ENCODE peak calls at places on chromosomes 2 and 18, in nine cellular contexts. One of them, this sample, is unnamed. For H3K4me1, the result is how much of the 10 kb centered on the place peaks cover.

GRCh38 chr2:181658444-181658843 is 1.5 kb upstream of the CERKL start:
- DNase-seq in adrenal gland: no peak
- DNase-seq in heart left ventricle: no peak
- DNase-seq in breast epithelium: no peak
- DNase-seq in ovary: no peak
- DNase-seq in sigmoid colon: no peak
- DNase-seq in uterus: no peak
- DNase-seq in stomach: no peak
- DNase-seq in Peyer's patch: no peak
- DNase-seq in this sample: no peak

GRCh38 chr2:196592912-196593881 is 46.3 kb upstream of the CCDC150 start:
- DNase-seq in adrenal gland: peak
- DNase-seq in heart left ventricle: peak
- DNase-seq in breast epithelium: no peak
- DNase-seq in ovary: no peak
- DNase-seq in sigmoid colon: no peak
- DNase-seq in uterus: no peak
- DNase-seq in stomach: no peak
- DNase-seq in Peyer's patch: peak
- DNase-seq in this sample: peak

GRCh38 chr2:8679567-8679826 is 2.4 kb upstream of the ID2 start:
- DNase-seq in adrenal gland: no peak
- DNase-seq in heart left ventricle: no peak
- DNase-seq in breast epithelium: no peak
- DNase-seq in ovary: no peak
- DNase-seq in sigmoid colon: no peak
- DNase-seq in uterus: no peak
- DNase-seq in stomach: no peak
- DNase-seq in Peyer's patch: no peak
- DNase-seq in this sample: no peak

GRCh38 chr2:175154670-175155082 is 13.3 kb downstream of the ATF2 start:
- DNase-seq in adrenal gland: no peak
- DNase-seq in heart left ventricle: no peak
- DNase-seq in breast epithelium: no peak
- DNase-seq in ovary: no peak
- DNase-seq in sigmoid colon: no peak
- DNase-seq in uterus: no peak
- DNase-seq in stomach: no peak
- DNase-seq in Peyer's patch: no peak
- DNase-seq in this sample: no peak

GRCh38 chr2:177633910-177634294 is 241.3 kb downstream of the AGPS start:
- DNase-seq in adrenal gland: no peak
- DNase-seq in heart left ventricle: no peak
- DNase-seq in breast epithelium: no peak
- DNase-seq in ovary: no peak
- DNase-seq in sigmoid colon: no peak
- DNase-seq in uterus: no peak
- DNase-seq in stomach: no peak
- DNase-seq in Peyer's patch: no peak
- DNase-seq in this sample: no peak

GRCh38 chr18:45962461-45962860 is 4.7 kb downstream of the EPG5 start:
- DNase-seq in adrenal gland: no peak
- DNase-seq in heart left ventricle: no peak
- DNase-seq in breast epithelium: no peak
- DNase-seq in ovary: no peak
- DNase-seq in sigmoid colon: no peak
- DNase-seq in uterus: no peak
- DNase-seq in stomach: no peak
- DNase-seq in Peyer's patch: no peak
- DNase-seq in this sample: no peak

GRCh38 chr18:28175047-28175929 is 1.6 kb downstream of the CDH2 start:
- DNase-seq in adrenal gland: peak
- DNase-seq in heart left ventricle: peak
- DNase-seq in breast epithelium: no peak
- DNase-seq in ovary: no peak
- DNase-seq in sigmoid colon: peak
- DNase-seq in uterus: peak
- DNase-seq in stomach: peak
- DNase-seq in Peyer's patch: no peak
- DNase-seq in this sample: peak

GRCh38 chr18:58241877-58242276 is 197.9 kb downstream of the NEDD4L start:
- DNase-seq in adrenal gland: no peak
- DNase-seq in heart left ventricle: no peak
- DNase-seq in breast epithelium: no peak
- DNase-seq in ovary: no peak
- DNase-seq in sigmoid colon: no peak
- DNase-seq in uterus: no peak
- DNase-seq in stomach: no peak
- DNase-seq in Peyer's patch: no peak
- DNase-seq in this sample: no peak

GRCh38 chr2:72236445-72237067 is 88.9 kb upstream of the CYP26B1 start:
- DNase-seq in adrenal gland: no peak
- DNase-seq in heart left ventricle: no peak
- DNase-seq in breast epithelium: no peak
- DNase-seq in ovary: no peak
- DNase-seq in sigmoid colon: no peak
- DNase-seq in uterus: no peak
- DNase-seq in stomach: no peak
- DNase-seq in Peyer's patch: no peak
- DNase-seq in this sample: no peak

GRCh38 chr2:101972621-101973434 is 18.9 kb upstream of the IL1R2 start:
- DNase-seq in adrenal gland: no peak
- DNase-seq in heart left ventricle: no peak
- DNase-seq in breast epithelium: no peak
- DNase-seq in ovary: no peak
- DNase-seq in sigmoid colon: no peak
- DNase-seq in uterus: no peak
- DNase-seq in stomach: no peak
- DNase-seq in Peyer's patch: no peak
- DNase-seq in this sample: no peak

GRCh38 chr18:70636991-70637390 is 348.1 kb downstream of the SOCS6 start:
- DNase-seq in adrenal gland: no peak
- DNase-seq in heart left ventricle: no peak
- DNase-seq in breast epithelium: no peak
- DNase-seq in ovary: no peak
- DNase-seq in sigmoid colon: no peak
- DNase-seq in uterus: no peak
- DNase-seq in stomach: no peak
- DNase-seq in Peyer's patch: no peak
- DNase-seq in this sample: no peak

GRCh38 chr2:180742809-180743208 is 237.6 kb upstream of the UBE2E3 start:
- DNase-seq in adrenal gland: no peak
- DNase-seq in heart left ventricle: no peak
- DNase-seq in breast epithelium: no peak
- DNase-seq in ovary: no peak
- DNase-seq in sigmoid colon: no peak
- DNase-seq in uterus: no peak
- DNase-seq in stomach: no peak
- DNase-seq in Peyer's patch: no peak
- DNase-seq in this sample: no peak

GRCh38 chr18:59448546-59448945 is 89.5 kb upstream of the LMAN1 start:
- DNase-seq in adrenal gland: no peak
- DNase-seq in heart left ventricle: no peak
- DNase-seq in breast epithelium: no peak
- DNase-seq in ovary: no peak
- DNase-seq in sigmoid colon: no peak
- DNase-seq in uterus: no peak
- DNase-seq in stomach: no peak
- DNase-seq in Peyer's patch: no peak
- DNase-seq in this sample: no peak

GRCh38 chr18:49342690-49343089 is 117.8 kb downstream of the DYM start:
- DNase-seq in adrenal gland: no peak
- DNase-seq in heart left ventricle: no peak
- DNase-seq in breast epithelium: no peak
- DNase-seq in ovary: no peak
- DNase-seq in sigmoid colon: no peak
- DNase-seq in uterus: no peak
- DNase-seq in stomach: no peak
- DNase-seq in Peyer's patch: no peak
- DNase-seq in this sample: no peak

GRCh38 chr18:49340446-49340845 is 120.0 kb downstream of the DYM start:
- DNase-seq in adrenal gland: no peak
- DNase-seq in heart left ventricle: no peak
- DNase-seq in breast epithelium: no peak
- DNase-seq in ovary: no peak
- DNase-seq in sigmoid colon: no peak
- DNase-seq in uterus: no peak
- DNase-seq in stomach: no peak
- DNase-seq in Peyer's patch: no peak
- DNase-seq in this sample: no peak

GRCh38 chr18:49343179-49343578 is 117.3 kb downstream of the DYM start:
- DNase-seq in adrenal gland: no peak
- DNase-seq in heart left ventricle: no peak
- DNase-seq in breast epithelium: no peak
- DNase-seq in ovary: no peak
- DNase-seq in sigmoid colon: no peak
- DNase-seq in uterus: no peak
- DNase-seq in stomach: no peak
- DNase-seq in Peyer's patch: no peak
- DNase-seq in this sample: no peak

GRCh38 chr18:49345931-49346696 is 114.3 kb downstream of the DYM start:
- DNase-seq in adrenal gland: no peak
- DNase-seq in heart left ventricle: no peak
- DNase-seq in breast epithelium: no peak
- DNase-seq in ovary: no peak
- DNase-seq in sigmoid colon: no peak
- DNase-seq in uterus: no peak
- DNase-seq in stomach: no peak
- DNase-seq in Peyer's patch: no peak
- DNase-seq in this sample: no peak

GRCh38 chr18:49344825-49345224 is 115.6 kb downstream of the DYM start:
- DNase-seq in adrenal gland: no peak
- DNase-seq in heart left ventricle: no peak
- DNase-seq in breast epithelium: no peak
- DNase-seq in ovary: no peak
- DNase-seq in sigmoid colon: no peak
- DNase-seq in uterus: no peak
- DNase-seq in stomach: no peak
- DNase-seq in Peyer's patch: no peak
- DNase-seq in this sample: no peak
- TF ChIP-seq POLR2A in adrenal gland: no peak
- TF ChIP-seq POLR2A in heart left ventricle: no peak
- TF ChIP-seq POLR2A in breast epithelium: no peak
- TF ChIP-seq POLR2A in ovary: no peak
- TF ChIP-seq POLR2A in sigmoid colon: no peak
- TF ChIP-seq POLR2A in uterus: no peak
- TF ChIP-seq POLR2A in stomach: no peak
- TF ChIP-seq POLR2A in Peyer's patch: no peak
- TF ChIP-seq POLR2A in this sample: no peak

GRCh38 chr2:3108710-3109702 is 268.6 kb downstream of the EIPR1 start:
- DNase-seq in adrenal gland: no peak
- DNase-seq in heart left ventricle: no peak
- DNase-seq in breast epithelium: no peak
- DNase-seq in ovary: no peak
- DNase-seq in sigmoid colon: peak
- DNase-seq in uterus: no peak
- DNase-seq in stomach: no peak
- DNase-seq in Peyer's patch: peak
- DNase-seq in this sample: no peak
- H3K4me1 ChIP-seq in adrenal gland: under half
- H3K4me1 ChIP-seq in heart left ventricle: under half
- H3K4me1 ChIP-seq in breast epithelium: under half
- H3K4me1 ChIP-seq in ovary: under half
- H3K4me1 ChIP-seq in sigmoid colon: under half
- H3K4me1 ChIP-seq in uterus: under half
- H3K4me1 ChIP-seq in stomach: under half
- H3K4me1 ChIP-seq in Peyer's patch: under half
- H3K4me1 ChIP-seq in this sample: under half

DNA sequence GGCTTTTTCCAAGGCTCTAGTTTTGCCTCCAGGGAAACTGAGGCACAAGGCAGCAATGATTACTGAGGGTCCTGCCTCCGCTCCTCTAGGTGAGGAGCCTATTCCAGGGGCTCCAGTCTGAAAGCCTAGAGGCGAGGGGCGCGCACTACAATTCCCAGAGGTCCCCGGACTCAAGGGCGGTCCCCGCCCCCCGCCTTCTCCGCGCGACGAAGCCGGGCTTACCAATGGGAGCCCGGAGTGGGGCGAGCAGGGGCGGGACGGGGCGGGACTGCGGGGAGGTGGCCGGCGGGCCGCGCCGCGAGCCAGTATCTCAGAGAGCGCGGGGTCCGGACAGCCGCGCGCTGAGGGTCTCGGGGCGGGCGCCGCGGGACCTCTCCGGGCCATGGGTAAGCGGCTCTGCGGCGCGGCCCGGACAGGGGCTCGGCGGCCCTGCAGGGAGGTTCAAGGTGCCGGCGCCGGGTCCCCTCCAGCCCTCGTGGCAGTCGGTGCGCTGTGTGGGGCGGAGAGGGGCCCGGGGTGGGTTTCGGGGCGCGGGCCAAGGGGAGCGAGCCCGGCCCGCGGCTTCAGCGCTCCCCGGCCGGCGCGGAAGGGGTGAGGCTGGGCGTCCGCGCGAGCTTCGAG is at the start of gene ARID5A:
- DNase-seq in adrenal gland: peak
- DNase-seq in heart left ventricle: peak
- DNase-seq in breast epithelium: peak
- DNase-seq in ovary: peak
- DNase-seq in sigmoid colon: peak
- DNase-seq in uterus: peak
- DNase-seq in stomach: peak
- DNase-seq in Peyer's patch: peak
- DNase-seq in this sample: peak
- TF ChIP-seq POLR2A in adrenal gland: peak
- TF ChIP-seq POLR2A in heart left ventricle: peak
- TF ChIP-seq POLR2A in breast epithelium: peak
- TF ChIP-seq POLR2A in ovary: peak
- TF ChIP-seq POLR2A in sigmoid colon: peak
- TF ChIP-seq POLR2A in uterus: peak
- TF ChIP-seq POLR2A in stomach: no peak
- TF ChIP-seq POLR2A in Peyer's patch: peak
- TF ChIP-seq POLR2A in this sample: peak

GRCh38 chr18:31579375-31579774 is 12.3 kb upstream of the TTR start:
- DNase-seq in adrenal gland: no peak
- DNase-seq in heart left ventricle: no peak
- DNase-seq in breast epithelium: no peak
- DNase-seq in ovary: no peak
- DNase-seq in sigmoid colon: no peak
- DNase-seq in uterus: no peak
- DNase-seq in stomach: no peak
- DNase-seq in Peyer's patch: no peak
- DNase-seq in this sample: no peak

GRCh38 chr18:31577195-31577594 is 14.5 kb upstream of the TTR start:
- DNase-seq in adrenal gland: no peak
- DNase-seq in heart left ventricle: no peak
- DNase-seq in breast epithelium: no peak
- DNase-seq in ovary: no peak
- DNase-seq in sigmoid colon: no peak
- DNase-seq in uterus: no peak
- DNase-seq in stomach: no peak
- DNase-seq in Peyer's patch: no peak
- DNase-seq in this sample: no peak

GRCh38 chr18:31575515-31576246 is 16.0 kb upstream of the TTR start:
- DNase-seq in adrenal gland: no peak
- DNase-seq in heart left ventricle: no peak
- DNase-seq in breast epithelium: no peak
- DNase-seq in ovary: no peak
- DNase-seq in sigmoid colon: no peak
- DNase-seq in uterus: no peak
- DNase-seq in stomach: no peak
- DNase-seq in Peyer's patch: no peak
- DNase-seq in this sample: no peak

GRCh38 chr18:31576670-31577069 is 15.0 kb upstream of the TTR start:
- DNase-seq in adrenal gland: no peak
- DNase-seq in heart left ventricle: no peak
- DNase-seq in breast epithelium: no peak
- DNase-seq in ovary: no peak
- DNase-seq in sigmoid colon: no peak
- DNase-seq in uterus: no peak
- DNase-seq in stomach: no peak
- DNase-seq in Peyer's patch: no peak
- DNase-seq in this sample: no peak

GRCh38 chr18:31578126-31578525 is 13.6 kb upstream of the TTR start:
- DNase-seq in adrenal gland: no peak
- DNase-seq in heart left ventricle: no peak
- DNase-seq in breast epithelium: no peak
- DNase-seq in ovary: no peak
- DNase-seq in sigmoid colon: no peak
- DNase-seq in uterus: no peak
- DNase-seq in stomach: no peak
- DNase-seq in Peyer's patch: no peak
- DNase-seq in this sample: no peak
- H3K4me1 ChIP-seq in adrenal gland: under half
- H3K4me1 ChIP-seq in heart left ventricle: under half
- H3K4me1 ChIP-seq in breast epithelium: under half
- H3K4me1 ChIP-seq in ovary: under half
- H3K4me1 ChIP-seq in sigmoid colon: under half
- H3K4me1 ChIP-seq in uterus: under half
- H3K4me1 ChIP-seq in stomach: under half
- H3K4me1 ChIP-seq in Peyer's patch: under half
- H3K4me1 ChIP-seq in this sample: under half

This sample was measured in right lobe of liver.